ENCODE peak calls at places on chromosomes 4 and X, in six cellular contexts. V, S, L, O, A and M are unnamed samples.

GRCh38 chrX:19017271-19017670 is 33.4 kb upstream of the PHKA2 start:
- DNase-seq in O (peak; percentile 33), V (no peak), S (peak; percentile 26), L (peak; percentile 39), A (no peak), M (no peak)

GRCh38 chrX:133254666-133255065 is 36.5 kb upstream of the TFDP3 start:
- DNase-seq in L (no peak), S (no peak), V (no peak), O (peak; percentile 23), A (no peak), M (no peak)

GRCh38 chr4:30600246-30600645 is 119.9 kb upstream of the PCDH7 start:
- DNase-seq in V (no peak), L (peak; percentile 8), A (no peak), O (peak; percentile 73), S (no peak), M (no peak)

GRCh38 chr4:41319553-41319952 is 62.8 kb downstream of the UCHL1 start:
- DNase-seq in O (no peak), V (no peak), S (no peak), L (no peak), A (no peak), M (no peak)

GRCh38 chr4:45283352-45283751 is 557.0 kb upstream of the GNPDA2 start:
- DNase-seq in S (no peak), V (no peak), L (no peak), O (no peak), A (no peak), M (no peak)

GRCh38 chr4:151407466-151408379 is 1.3 kb upstream of the FHIP1A start:
- DNase-seq in V (no peak), L (no peak), S (peak; percentile 76), A (no peak), O (no peak), M (no peak)

GRCh38 chr4:56531149-56531770 is 25.7 kb downstream of the ARL9 start:
- DNase-seq in A (no peak), O (no peak), L (no peak), V (no peak), S (no peak), M (no peak)

GRCh38 chrX:31036895-31037294 is 34.9 kb downstream of the FTHL17 start:
- DNase-seq in V (peak; percentile 31), L (peak; percentile 47), S (peak; percentile 50), O (peak; percentile 58), A (no peak), M (peak; percentile 29)

GRCh38 chrX:119292445-119292844 is 56.4 kb downstream of the PGRMC1 start:
- DNase-seq in A (no peak), O (peak; percentile 1), S (no peak), V (no peak), L (no peak), M (no peak)

GRCh38 chrX:119288890-119289393 is 52.9 kb downstream of the PGRMC1 start:
- DNase-seq in V (no peak), O (no peak), L (no peak), A (no peak), S (no peak), M (no peak)
- TF ChIP-seq CTCF in V (no peak), O (peak; percentile 11), L (no peak), A (no peak), S (no peak), M (no peak)

DNA sequence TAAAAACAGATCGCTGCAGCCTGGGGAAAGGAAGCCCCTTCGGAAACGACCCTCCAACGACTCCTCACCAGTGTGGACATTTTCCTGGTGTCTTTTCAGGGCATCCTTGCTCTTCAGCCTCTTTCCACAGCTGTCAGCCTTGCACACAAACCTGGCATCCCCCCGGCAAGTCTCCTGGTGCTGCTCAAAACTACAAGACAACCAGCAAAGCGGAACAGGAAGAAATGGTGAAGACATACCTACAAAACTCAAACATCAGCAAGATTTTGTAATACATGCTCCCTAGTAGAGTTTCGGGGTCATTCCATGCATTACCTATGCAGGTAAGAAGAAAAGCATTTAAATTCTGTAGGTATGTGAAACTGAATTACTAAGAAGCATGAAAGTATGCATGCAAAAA is 106.1 kb downstream of the PRDM5 start:
- DNase-seq in V (no peak), O (no peak), L (no peak), A (no peak), S (no peak), M (no peak)
- H3K4me3 ChIP-seq in V (no peak overlapping the region), O (peak overlapping the region; percentile 30), L (no peak overlapping the region), A (no peak overlapping the region), S (no peak overlapping the region), M (no peak overlapping the region)

GRCh38 chrX:141278306-141278705 is 36.0 kb upstream of the SPANXC start:
- DNase-seq in O (peak; percentile 34), A (no peak), V (peak; percentile 29), L (peak; percentile 32), S (peak; percentile 1), M (no peak)
- TF ChIP-seq CTCF in O (peak; percentile 76), A (no peak), V (peak; percentile 59), L (peak; percentile 48), S (peak; percentile 31), M (peak; percentile 49)

GRCh38 chr4:54233128-54233696 is 4.1 kb downstream of the PDGFRA start:
- DNase-seq in S (peak; percentile 86), A (peak; percentile 96), L (peak; percentile 89), O (peak; percentile 76), V (peak; percentile 77), M (no peak)
- H3K4me3 ChIP-seq in S (peak overlapping the region; percentile 38), A (peak overlapping the region; percentile 21), L (peak overlapping the region; percentile 97), O (peak overlapping the region; percentile 95), V (no peak overlapping the region), M (peak overlapping the region; percentile 85)

DNA sequence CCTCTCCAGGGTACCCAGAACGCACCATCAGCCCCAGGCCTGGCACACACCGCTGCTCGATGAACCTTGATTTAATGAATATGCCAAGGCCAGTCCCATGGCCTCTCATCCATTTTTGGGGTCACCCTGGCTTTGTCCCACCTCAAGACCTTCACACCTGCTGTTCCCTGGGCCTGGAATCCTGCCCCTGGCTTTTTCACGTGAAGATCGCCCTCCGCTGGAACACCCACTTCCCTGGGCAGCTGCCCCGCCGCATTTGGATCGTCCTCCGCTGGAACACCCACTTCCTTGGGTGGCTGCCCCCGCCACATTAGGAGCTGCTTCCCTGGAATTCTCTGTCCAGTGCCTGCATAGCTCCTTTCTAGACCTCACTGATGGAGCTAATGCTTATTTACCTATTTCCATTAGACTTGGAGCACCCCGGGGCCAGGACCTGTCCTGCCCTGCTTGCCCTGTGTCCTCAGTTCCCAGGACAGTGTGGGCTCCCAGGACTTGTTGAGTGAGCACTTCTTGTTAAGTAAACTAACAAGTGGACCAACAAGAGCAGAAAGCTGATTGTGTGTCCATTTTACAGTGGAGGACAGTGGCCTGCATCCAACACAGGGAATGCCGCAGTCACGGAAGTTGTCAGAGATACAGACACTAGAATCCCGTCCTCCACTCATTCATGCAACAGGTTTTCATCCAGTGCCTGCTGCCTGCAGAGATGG is 12.5 kb downstream of the BLOC1S4 start:
- DNase-seq in V (no peak), S (no peak), O (no peak), L (no peak), A (no peak), M (no peak)
- TF ChIP-seq CTCF in V (no peak), S (no peak), O (no peak), L (no peak), A (no peak), M (no peak)

GRCh38 chrX:101078716-101079115 is at the start of gene TMEM35A:
- DNase-seq in O (peak; percentile 27), L (peak; percentile 60), S (no peak), V (peak; percentile 32), A (no peak), M (no peak)
- H3K4me3 ChIP-seq in O (peak within 1 kb of the TSS; percentile 39), L (peak within 1 kb of the TSS; percentile 64), S (no peak within 1 kb of the TSS), V (peak within 1 kb of the TSS; percentile 66), A (no peak within 1 kb of the TSS), M (peak within 1 kb of the TSS; percentile 43)